ENCODE peak calls at places on chromosomes 1 and 21, in nine cellular contexts. R is OCI-LY7; Z is stimulated activated naive B cell treated with anti-CD40 and anti-IgM and Interleukin-4, amounts not matched to agents 10 μg/mL and 1 μg/mL and 100 μg/mL, for 72 hours; B is globus pallidus; I is DMS153; A is NCI-H2081 treated with DMSO at 0.1 percent for 48 hours; X is cardiac muscle cell; Q is cardiac fibroblast; Y is activated T-helper 1 cell treated with Interleukin-2 at 50 U/mL for 16 hours. O is an unnamed sample.
A peak's percentile ranks its signal among the peaks of the same experiment; 100 is the strongest.

GRCh38 chr1:27405074-27405473 is 12.7 kb downstream of the GPR3 start:
- DNase-seq in X (peak; percentile 87), Q (peak; percentile 80), I (no peak), A (no peak), R (no peak), B (no peak), Z (no peak), Y (no peak), O (no peak)

GRCh38 chr1:160204526-160205241 is 500 bp upstream of the PEA15 start:
- DNase-seq in B (peak; percentile 62), Y (no peak), Q (no peak), A (no peak), X (no peak), R (peak; percentile 73), Z (peak; percentile 78), I (no peak), O (peak; percentile 15)

GRCh38 chr1:160837558-160838205 is 25.0 kb downstream of the CD244 start:
- DNase-seq in I (no peak), Y (peak; percentile 81), Z (peak; percentile 63), B (peak; percentile 36), Q (peak; percentile 8), R (peak; percentile 97), A (no peak), X (peak; percentile 45), O (peak; percentile 40)

GRCh38 chr21:31110430-31110829 is 72.2 kb upstream of the KRTAP19-8 start:
- DNase-seq in Z (no peak), Y (no peak), I (no peak), X (no peak), R (no peak), A (no peak), Q (no peak), B (peak; percentile 73), O (no peak)

GRCh38 chr1:154483941-154484803 is 17.8 kb upstream of the TDRD10 start:
- DNase-seq in I (peak; percentile 19), Y (no peak), Z (no peak), A (no peak), X (peak; percentile 88), Q (peak; percentile 87), R (no peak), B (no peak), O (no peak)

GRCh38 chr1:53378061-53378460 is 50.2 kb upstream of the LRP8 start:
- DNase-seq in Q (no peak), X (no peak), B (no peak), I (no peak), Z (no peak), R (no peak), A (no peak), Y (no peak), O (no peak)

GRCh38 chr21:35563885-35564451 is 496.4 kb downstream of the SETD4 start:
- DNase-seq in Y (no peak), Q (peak; percentile 98), X (peak; percentile 97), I (peak; percentile 82), Z (no peak), B (no peak), R (no peak), A (peak; percentile 3), O (peak; percentile 31)

GRCh38 chr1:36187800-36188593 is 32.0 kb downstream of the MAP7D1 start:
- DNase-seq in A (peak; percentile 74), B (peak; percentile 91), Z (peak; percentile 64), R (peak; percentile 89), I (peak; percentile 90), Y (peak; percentile 68), Q (peak; percentile 97), X (peak; percentile 95), O (peak; percentile 83)

GRCh38 chr1:223201967-223202366 is 58.9 kb upstream of the TLR5 start:
- DNase-seq in Z (no peak), R (no peak), I (peak; percentile 7), B (no peak), Y (no peak), X (no peak), A (no peak), Q (no peak), O (no peak)

GRCh38 chr1:84299536-84300260 is 1.8 kb upstream of the SAMD13 start:
- DNase-seq in I (no peak), R (no peak), Z (no peak), A (no peak), B (peak; percentile 73), X (peak; percentile 27), Y (no peak), Q (peak; percentile 22), O (no peak)

GRCh38 chr1:204479387-204480136 is 15.0 kb downstream of the PIK3C2B start:
- DNase-seq in I (no peak), Y (no peak), Z (no peak), R (no peak), Q (no peak), A (no peak), B (no peak), X (no peak), O (peak; percentile 80)

GRCh38 chr1:157137051-157137772 is 983 bp downstream of the ETV3 start:
- DNase-seq in X (peak; percentile 36), I (no peak), Z (no peak), A (peak; percentile 1), Y (no peak), B (no peak), Q (peak; percentile 35), R (peak; percentile 43), O (no peak)

GRCh38 chr1:153677718-153678518 is 570 bp upstream of the NPR1 start:
- DNase-seq in X (peak; percentile 69), A (no peak), B (no peak), Y (no peak), Z (peak; percentile 19), R (peak; percentile 71), Q (peak; percentile 70), I (peak; percentile 23), O (peak; percentile 66)

GRCh38 chr1:93630168-93630567 is 51.5 kb downstream of the BCAR3 start:
- DNase-seq in B (no peak), X (no peak), A (no peak), I (no peak), Q (no peak), Z (no peak), Y (no peak), R (no peak), O (no peak)

GRCh38 chr1:154992721-154993571 is 440 bp upstream of the LENEP start:
- DNase-seq in A (no peak), Z (no peak), Q (peak; percentile 57), Y (no peak), I (no peak), X (peak; percentile 64), R (no peak), B (no peak), O (peak; percentile 41)

GRCh38 chr1:241086686-241087085 is 270.3 kb downstream of the RGS7 start:
- DNase-seq in Z (no peak), I (no peak), B (no peak), Q (no peak), Y (no peak), X (no peak), R (no peak), A (no peak), O (no peak)

GRCh38 chr1:1054099-1054700 is 19.9 kb downstream of the RNF223 start:
- DNase-seq in A (no peak), X (no peak), Z (no peak), B (no peak), R (no peak), Q (no peak), Y (no peak), I (no peak), O (no peak)

GRCh38 chr1:6513296-6513928 is 21.9 kb upstream of the PLEKHG5 start:
- DNase-seq in X (no peak), R (no peak), Y (no peak), B (no peak), I (no peak), Q (no peak), A (no peak), Z (no peak), O (no peak)

GRCh38 chr1:63693956-63694607 is 79.7 kb upstream of the ROR1 start:
- DNase-seq in X (no peak), B (no peak), Q (peak; percentile 71), A (no peak), Y (no peak), R (no peak), I (no peak), Z (peak; percentile 15), O (no peak)

GRCh38 chr1:151653397-151653796 is 41.5 kb downstream of the SNX27 start:
- DNase-seq in B (no peak), R (no peak), Z (no peak), X (peak; percentile 94), I (no peak), Y (no peak), A (no peak), Q (peak; percentile 85), O (no peak)

GRCh38 chr1:112701227-112702066 is 5.5 kb downstream of the RHOC start:
- DNase-seq in R (no peak), A (no peak), Z (no peak), Q (no peak), I (no peak), B (no peak), Y (no peak), X (no peak), O (no peak)